ENCODE peak calls at places on chromosomes 1 and 21, in five cellular contexts. Q is A549, I is sigmoid colon, C is esophagus squamous epithelium, N is uterus. X is an unnamed sample. For H3K9me3, the result is how much of the 10 kb centered on the place peaks cover.

GRCh38 chr21:37087188-37087587 is 14.1 kb downstream of the TTC3 start:
- DNase-seq in Q (no peak), I (no peak), C (no peak), N (no peak), X (no peak)

GRCh38 chr1:208065862-208066261 is 154.9 kb upstream of the CD34 start:
- DNase-seq in Q (no peak), I (no peak), C (no peak), N (no peak), X (no peak)

GRCh38 chr1:63847308-63847910 is 73.6 kb downstream of the ROR1 start:
- DNase-seq in Q (no peak), I (no peak), C (no peak), N (no peak), X (no peak)

GRCh38 chr1:163124812-163125211 is 55.7 kb downstream of the RGS4 start:
- DNase-seq in Q (no peak), I (no peak), C (no peak), N (no peak), X (no peak)

GRCh38 chr1:47701741-47702515 is 264.1 kb downstream of the FOXD2 start:
- DNase-seq in Q (no peak), I (no peak), C (no peak), N (no peak), X (no peak)

GRCh38 chr1:197544553-197544952 is 230.7 kb downstream of the DENND1B start:
- DNase-seq in Q (no peak), I (no peak), C (no peak), N (no peak), X (no peak)

GRCh38 chr1:86352096-86352495 is 44.0 kb downstream of the ODF2L start:
- DNase-seq in Q (no peak), I (no peak), C (no peak), N (no peak), X (no peak)

GRCh38 chr1:15574741-15575140 is 10.1 kb downstream of the AGMAT start:
- DNase-seq in Q (no peak), I (no peak), C (no peak), N (no peak), X (peak)

GRCh38 chr1:186188004-186188539 is 187.0 kb downstream of the TPR start:
- DNase-seq in Q (peak), I (no peak), C (no peak), N (no peak), X (no peak)

GRCh38 chr1:93734999-93735398 is 53.4 kb upstream of the BCAR3 start:
- DNase-seq in Q (no peak), I (no peak), C (no peak), N (no peak), X (no peak)

GRCh38 chr1:212718499-212718898 is 18.9 kb upstream of the BATF3 start:
- DNase-seq in Q (no peak), I (no peak), C (no peak), N (no peak), X (no peak)

GRCh38 chr1:41021526-41022308 is at the start of gene SLFNL1:
- DNase-seq in Q (no peak), I (no peak), C (no peak), N (no peak), X (no peak)

GRCh38 chr1:173413271-173413707 is 63.8 kb upstream of the PRDX6 start:
- DNase-seq in Q (no peak), I (no peak), C (no peak), N (no peak), X (no peak)

GRCh38 chr21:29449306-29449940 is 150.7 kb downstream of the BACH1 start:
- DNase-seq in Q (no peak), I (no peak), C (no peak), N (no peak), X (no peak)

GRCh38 chr21:44900559-44901251 is 20.0 kb downstream of the ITGB2 start:
- DNase-seq in Q (no peak), I (no peak), C (no peak), N (no peak), X (peak)

GRCh38 chr1:156122086-156122485 is 7.6 kb downstream of the LMNA start:
- DNase-seq in Q (no peak), I (no peak), C (no peak), N (no peak), X (no peak)

DNA sequence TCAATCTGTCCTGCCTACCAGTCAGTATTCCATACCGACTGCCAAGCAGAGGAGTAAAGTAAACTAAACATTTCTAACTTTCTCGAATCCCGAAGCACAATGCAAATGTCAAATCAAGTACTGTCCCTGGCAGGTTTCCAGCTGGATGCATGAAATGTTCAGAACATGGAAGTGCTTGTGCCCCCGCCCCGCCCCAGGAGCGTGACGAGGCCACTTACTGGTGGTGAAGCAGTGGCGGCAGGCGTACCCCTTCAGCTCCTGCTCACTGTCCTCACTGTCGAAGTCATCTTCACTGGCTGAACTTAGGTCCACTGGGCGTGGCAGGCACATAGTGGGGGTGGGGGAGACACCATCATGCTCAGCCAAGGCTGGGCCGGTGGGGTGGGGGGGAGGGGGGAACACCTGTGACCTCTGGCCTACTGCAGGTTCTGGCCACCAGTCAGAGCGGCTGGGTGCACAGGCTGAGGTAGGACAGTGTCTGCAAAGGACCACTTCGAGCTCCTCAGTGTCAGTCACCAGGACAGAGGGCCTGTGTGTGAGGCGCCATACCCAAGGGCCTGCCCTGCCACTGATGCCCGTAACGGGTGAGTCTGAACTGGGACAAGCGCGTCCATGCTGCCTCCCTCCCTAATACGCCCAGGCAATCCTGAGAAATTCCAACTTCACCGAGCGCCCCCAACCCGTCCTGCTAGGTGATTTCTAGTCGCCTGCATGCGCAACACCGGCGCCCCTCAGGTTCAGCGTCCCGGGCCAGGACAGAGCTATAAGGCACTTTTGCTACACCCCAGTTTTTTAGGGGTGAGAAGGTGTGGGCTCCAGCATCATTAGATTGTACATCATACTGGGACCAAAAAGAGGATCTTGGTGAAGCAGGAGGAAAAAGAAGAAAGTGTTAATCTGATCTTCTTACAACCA is 46.9 kb downstream of the SLC45A1 start:
- DNase-seq in Q (no peak), I (peak), C (no peak), N (peak), X (no peak)
- H3K27ac ChIP-seq in Q (no peak), I (peak), C (peak), N (peak), X (no peak)

GRCh38 chr1:153801786-153802697 is 26.8 kb downstream of the SLC27A3 start:
- DNase-seq in Q (no peak), I (no peak), C (no peak), N (no peak), X (peak)
- TF ChIP-seq POLR2A in Q (no peak), I (no peak), C (no peak), N (no peak), X (no peak)

GRCh38 chr1:4397196-4397595 is 257.2 kb upstream of the AJAP1 start:
- DNase-seq in Q (no peak), I (no peak), C (no peak), N (no peak), X (no peak)
- H3K9me3 ChIP-seq in Q (under half), I (under half), C (under half), N (under half), X (under half)

GRCh38 chr1:89257036-89257435 is 15.6 kb downstream of the GBP5 start:
- DNase-seq in Q (no peak), I (no peak), C (no peak), N (no peak), X (no peak)
- H3K27ac ChIP-seq in Q (no peak), I (no peak), C (no peak), N (no peak), X (no peak)

DNA sequence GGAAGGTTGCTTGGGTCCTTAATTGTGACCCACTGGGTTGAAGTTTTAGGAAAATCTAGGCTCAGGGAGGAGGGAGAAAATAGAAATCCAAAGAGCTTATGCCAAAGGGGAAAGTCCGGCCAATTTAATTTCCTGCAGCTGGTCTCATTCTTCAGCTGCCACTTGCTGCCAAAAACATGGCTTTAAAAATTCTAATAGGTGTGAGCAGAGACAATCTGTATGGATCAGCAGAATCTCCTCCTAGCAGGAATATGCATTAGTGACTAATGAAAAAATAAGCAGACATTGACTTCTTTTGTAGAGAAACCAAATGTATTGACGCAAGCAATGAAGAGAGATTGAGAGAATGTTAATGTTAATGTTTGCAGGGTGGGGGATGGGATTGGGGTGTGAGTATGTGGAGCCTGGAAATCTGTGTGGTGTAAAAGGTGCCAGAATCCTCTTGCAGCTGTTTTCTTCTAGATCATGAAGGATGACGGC is 35.2 kb downstream of the VWA5B1 start:
- DNase-seq in Q (no peak), I (no peak), C (no peak), N (no peak), X (no peak)
- TF ChIP-seq POLR2A in Q (no peak), I (no peak), C (no peak), N (no peak), X (no peak)